ENCODE peak calls at places on chromosomes 4 and X, in ten cellular contexts. Q is glutamatergic neuron, O is H4, M is GM23338, H is GM04504, Z is T47D, T is keratinocyte, V is AG20443, P is NCI-H510A treated with DMSO at 0.1 percent for 48 hours, N is NCI-H187. S is an unnamed sample.

GRCh38 chr4:119210760-119211159 is 1.8 kb upstream of the USP53 start:
- DNase-seq in Q (no peak), O (no peak), M (no peak), H (no peak), Z (no peak), T (no peak), V (no peak), P (no peak), N (no peak), S (no peak)

GRCh38 chr4:10030946-10031662 is 9.8 kb upstream of the SLC2A9 start:
- DNase-seq in Q (no peak), O (no peak), M (no peak), H (no peak), Z (no peak), T (no peak), V (no peak), P (no peak), N (no peak), S (no peak)

GRCh38 chr4:1928356-1929235 is 57.4 kb downstream of the NSD2 start:
- DNase-seq in Q (no peak), O (no peak), M (no peak), H (no peak), Z (no peak), T (no peak), V (no peak), P (no peak), N (no peak), S (no peak)

GRCh38 chrX:153557618-153558017 is 40.2 kb downstream of the ATP2B3 start:
- DNase-seq in Q (no peak), O (peak), M (no peak), H (no peak), Z (no peak), T (no peak), V (no peak), P (no peak), N (no peak), S (no peak)

GRCh38 chr4:46549125-46549524 is 159.2 kb upstream of the GABRA2 start:
- DNase-seq in Q (no peak), O (no peak), M (no peak), H (no peak), Z (no peak), T (no peak), V (no peak), P (no peak), N (no peak), S (no peak)

GRCh38 chrX:113929004-113929403 is 654.9 kb upstream of the HTR2C start:
- DNase-seq in Q (peak), O (peak), M (peak), H (peak), Z (peak), T (peak), V (peak), P (peak), N (peak), S (no peak)

GRCh38 chr4:109699553-109700225 is 3.6 kb downstream of the CASP6 start:
- DNase-seq in Q (no peak), O (no peak), M (no peak), H (no peak), Z (no peak), T (no peak), V (no peak), P (no peak), N (no peak), S (no peak)

GRCh38 chrX:129786210-129786651 is 6.5 kb downstream of the SASH3 start:
- DNase-seq in Q (no peak), O (no peak), M (no peak), H (no peak), Z (no peak), T (no peak), V (no peak), P (no peak), N (no peak), S (no peak)

GRCh38 chrX:154714925-154715324 is 36.0 kb downstream of the GAB3 start:
- DNase-seq in Q (peak), O (peak), M (peak), H (no peak), Z (peak), T (no peak), V (peak), P (peak), N (no peak), S (no peak)

GRCh38 chr4:86091201-86091600 is 268.7 kb downstream of the MAPK10 start:
- DNase-seq in Q (no peak), O (no peak), M (no peak), H (no peak), Z (no peak), T (no peak), V (no peak), P (no peak), N (no peak), S (no peak)

GRCh38 chr4:69321153-69321729 is 41.0 kb downstream of the UGT2B28 start:
- DNase-seq in Q (no peak), O (no peak), M (no peak), H (no peak), Z (no peak), T (no peak), V (no peak), P (peak), N (peak), S (peak)

GRCh38 chrX:20527458-20528099 is 260.9 kb upstream of the RPS6KA3 start:
- DNase-seq in Q (no peak), O (peak), M (peak), H (no peak), Z (peak), T (no peak), V (peak), P (peak), N (no peak), S (peak)

GRCh38 chr4:73860884-73861283 is 7.8 kb downstream of the PF4V1 start:
- DNase-seq in Q (no peak), O (no peak), M (no peak), H (no peak), Z (no peak), T (no peak), V (no peak), P (no peak), N (no peak), S (no peak)

GRCh38 chr4:8548731-8549351 is 31.4 kb upstream of the GPR78 start:
- DNase-seq in Q (no peak), O (no peak), M (no peak), H (no peak), Z (no peak), T (no peak), V (no peak), P (no peak), N (no peak), S (no peak)

GRCh38 chr4:165027762-165028402 is 3.9 kb upstream of the TRIM60 start:
- DNase-seq in Q (no peak), O (no peak), M (no peak), H (no peak), Z (no peak), T (no peak), V (no peak), P (no peak), N (no peak), S (no peak)

GRCh38 chr4:99572527-99573240 is 1.9 kb upstream of the MTTP start:
- DNase-seq in Q (no peak), O (peak), M (no peak), H (no peak), Z (no peak), T (no peak), V (no peak), P (peak), N (no peak), S (no peak)

GRCh38 chr4:21046121-21046520 is 345.9 kb downstream of the PACRGL start:
- DNase-seq in Q (no peak), O (no peak), M (no peak), H (no peak), Z (no peak), T (no peak), V (no peak), P (no peak), N (no peak), S (no peak)

GRCh38 chr4:152956650-152957436 is 20.7 kb downstream of the FHDC1 start:
- DNase-seq in Q (no peak), O (peak), M (no peak), H (no peak), Z (no peak), T (no peak), V (peak), P (peak), N (no peak), S (no peak)

GRCh38 chr4:174265917-174266316 is 17.6 kb downstream of the FBXO8 start:
- DNase-seq in Q (no peak), O (no peak), M (no peak), H (no peak), Z (no peak), T (no peak), V (no peak), P (no peak), N (no peak), S (no peak)

GRCh38 chrX:37701588-37701987 is 16.0 kb downstream of the XK start:
- DNase-seq in Q (no peak), O (no peak), M (peak), H (no peak), Z (no peak), T (no peak), V (no peak), P (peak), N (peak), S (no peak)

GRCh38 chrX:47514553-47515235 is 31.7 kb upstream of the ZNF41 start:
- DNase-seq in Q (no peak), O (no peak), M (no peak), H (peak), Z (no peak), T (no peak), V (peak), P (no peak), N (no peak), S (no peak)

GRCh38 chr4:140156529-140157171 is 2.7 kb upstream of the MAML3 start:
- DNase-seq in Q (no peak), O (no peak), M (no peak), H (no peak), Z (no peak), T (no peak), V (no peak), P (no peak), N (no peak), S (no peak)

GRCh38 chr4:98377626-98378025 is 116.4 kb downstream of the RAP1GDS1 start:
- DNase-seq in Q (no peak), O (no peak), M (no peak), H (peak), Z (no peak), T (no peak), V (peak), P (no peak), N (no peak), S (no peak)

GRCh38 chrX:51608766-51609165 is 9.9 kb downstream of the CENPVL3 start:
- DNase-seq in Q (no peak), O (peak), M (no peak), H (no peak), Z (no peak), T (no peak), V (peak), P (no peak), N (no peak), S (no peak)

GRCh38 chr4:54066088-54066415 is 1.6 kb upstream of the CHIC2 start:
- DNase-seq in Q (no peak), O (no peak), M (no peak), H (no peak), Z (no peak), T (no peak), V (no peak), P (no peak), N (no peak), S (no peak)

GRCh38 chr4:113094802-113095201 is 45.3 kb downstream of the ANK2 start:
- DNase-seq in Q (no peak), O (peak), M (peak), H (no peak), Z (no peak), T (no peak), V (peak), P (peak), N (no peak), S (no peak)

GRCh38 chr4:11079171-11079570 is 349.5 kb downstream of the HS3ST1 start:
- DNase-seq in Q (no peak), O (no peak), M (no peak), H (no peak), Z (no peak), T (no peak), V (no peak), P (peak), N (no peak), S (no peak)

GRCh38 chr4:163343604-163344146 is at the start of gene NPY5R:
- DNase-seq in Q (peak), O (no peak), M (peak), H (no peak), Z (no peak), T (no peak), V (no peak), P (no peak), N (no peak), S (no peak)

GRCh38 chrX:23790147-23790497 is 7.1 kb downstream of the SAT1 start:
- DNase-seq in Q (no peak), O (no peak), M (no peak), H (no peak), Z (no peak), T (no peak), V (no peak), P (no peak), N (no peak), S (no peak)

S was measured in right lobe of liver.